ENCODE peak calls at places on chromosome 1, in seven cellular contexts. L, H, W, X, J, I and D are unnamed samples.

GRCh38 chr1:79293611-79294010 is 287.1 kb upstream of the ADGRL4 start:
- DNase-seq in L (no peak), H (no peak), W (no peak), X (peak; percentile 48), J (no peak), I (no peak), D (no peak)

GRCh38 chr1:211698161-211699026 is 23.0 kb upstream of the NEK2 start:
- DNase-seq in L (peak; percentile 69), H (peak; percentile 91), W (peak; percentile 90), X (peak; percentile 49), J (peak; percentile 12), I (no peak), D (peak; percentile 88)

GRCh38 chr1:202825748-202826147 is 15.0 kb downstream of the PCAT6 start:
- DNase-seq in L (no peak), H (no peak), W (no peak), X (no peak), J (no peak), I (no peak), D (no peak)

GRCh38 chr1:84365225-84366221 is 32.8 kb upstream of the DNASE2B start:
- DNase-seq in L (peak; percentile 99), H (peak; percentile 75), W (no peak), X (peak; percentile 96), J (peak; percentile 19), I (peak; percentile 80), D (peak; percentile 34)

GRCh38 chr1:192104852-192105251 is 53.4 kb upstream of the RGS18 start:
- DNase-seq in L (no peak), H (no peak), W (no peak), X (peak; percentile 65), J (no peak), I (no peak), D (no peak)

GRCh38 chr1:28507646-28508434 is 2.0 kb downstream of the RCC1 start:
- DNase-seq in L (no peak), H (no peak), W (no peak), X (peak; percentile 12), J (no peak), I (no peak), D (no peak)

GRCh38 chr1:62424412-62424811 is 12.4 kb upstream of the USP1 start:
- DNase-seq in L (no peak), H (no peak), W (no peak), X (peak; percentile 56), J (no peak), I (no peak), D (no peak)

GRCh38 chr1:182386980-182387379 is 4.6 kb downstream of the GLUL start:
- DNase-seq in L (no peak), H (no peak), W (no peak), X (no peak), J (no peak), I (no peak), D (no peak)

GRCh38 chr1:241934181-241934815 is 23.3 kb upstream of the BECN2 start:
- DNase-seq in L (no peak), H (no peak), W (no peak), X (peak; percentile 19), J (no peak), I (no peak), D (no peak)

GRCh38 chr1:151994956-151995355 is 1.3 kb upstream of the S100A10 start:
- DNase-seq in L (peak; percentile 88), H (no peak), W (no peak), X (peak; percentile 94), J (peak; percentile 50), I (no peak), D (peak; percentile 41)

GRCh38 chr1:244647819-244648218 is 5.1 kb upstream of the DESI2 start:
- DNase-seq in L (no peak), H (no peak), W (no peak), X (no peak), J (no peak), I (no peak), D (no peak)

GRCh38 chr1:95197616-95198252 is 36.3 kb upstream of the RWDD3 start:
- DNase-seq in L (no peak), H (no peak), W (no peak), X (peak; percentile 32), J (no peak), I (no peak), D (no peak)

GRCh38 chr1:91803847-91804545 is 82.0 kb downstream of the TGFBR3 start:
- DNase-seq in L (no peak), H (peak; percentile 64), W (peak; percentile 81), X (no peak), J (no peak), I (no peak), D (no peak)

GRCh38 chr1:18409609-18410237 is 71.0 kb upstream of the KLHDC7A start:
- DNase-seq in L (no peak), H (no peak), W (no peak), X (no peak), J (no peak), I (no peak), D (no peak)
- H3K27me3 ChIP-seq in L (no peaks in the 10 kb centered on the region), H (no peaks in the 10 kb centered on the region), W (no peaks in the 10 kb centered on the region), X (no peaks in the 10 kb centered on the region), J (no peaks in the 10 kb centered on the region), I (no peaks in the 10 kb centered on the region), D (no peaks in the 10 kb centered on the region)

GRCh38 chr1:31005617-31006166 is 59.8 kb downstream of the PUM1 start:
- DNase-seq in L (no peak), H (no peak), W (no peak), X (no peak), J (no peak), I (no peak), D (no peak)
- H3K27ac ChIP-seq in L (no peak overlapping the region), H (no peak overlapping the region), W (no peak overlapping the region), X (no peak overlapping the region), J (no peak overlapping the region), I (peak overlapping the region; percentile 15), D (no peak overlapping the region)

DNA sequence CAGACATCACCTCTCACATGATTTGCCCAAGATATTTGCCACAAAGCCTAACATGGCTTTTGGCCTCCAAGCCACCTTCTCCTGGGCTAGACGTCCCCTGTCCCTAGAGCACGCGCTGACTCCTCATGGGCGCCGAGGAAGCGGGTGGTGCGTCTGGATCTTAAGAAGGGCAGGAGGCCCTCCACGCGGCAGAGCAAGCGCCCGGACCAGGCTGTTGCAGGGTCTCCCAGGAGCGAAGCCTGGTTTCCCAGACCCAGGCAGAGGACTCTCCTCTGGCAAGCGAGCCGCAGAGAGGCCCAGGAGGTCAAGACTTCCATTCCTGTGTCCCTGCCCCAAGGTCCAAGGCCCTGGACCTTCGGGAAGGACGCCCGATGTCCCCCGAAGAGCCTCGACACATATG is 101.7 kb upstream of the TTC34 start:
- DNase-seq in L (no peak), H (no peak), W (no peak), X (no peak), J (no peak), I (no peak), D (no peak)
- H3K9me3 ChIP-seq in L (no peaks in the 10 kb centered on the region), H (no peaks in the 10 kb centered on the region), W (no peaks in the 10 kb centered on the region), X (no peaks in the 10 kb centered on the region), J (no peaks in the 10 kb centered on the region), I (peaks cover 16% of the 10 kb centered on the region), D (no peaks in the 10 kb centered on the region)

DNA sequence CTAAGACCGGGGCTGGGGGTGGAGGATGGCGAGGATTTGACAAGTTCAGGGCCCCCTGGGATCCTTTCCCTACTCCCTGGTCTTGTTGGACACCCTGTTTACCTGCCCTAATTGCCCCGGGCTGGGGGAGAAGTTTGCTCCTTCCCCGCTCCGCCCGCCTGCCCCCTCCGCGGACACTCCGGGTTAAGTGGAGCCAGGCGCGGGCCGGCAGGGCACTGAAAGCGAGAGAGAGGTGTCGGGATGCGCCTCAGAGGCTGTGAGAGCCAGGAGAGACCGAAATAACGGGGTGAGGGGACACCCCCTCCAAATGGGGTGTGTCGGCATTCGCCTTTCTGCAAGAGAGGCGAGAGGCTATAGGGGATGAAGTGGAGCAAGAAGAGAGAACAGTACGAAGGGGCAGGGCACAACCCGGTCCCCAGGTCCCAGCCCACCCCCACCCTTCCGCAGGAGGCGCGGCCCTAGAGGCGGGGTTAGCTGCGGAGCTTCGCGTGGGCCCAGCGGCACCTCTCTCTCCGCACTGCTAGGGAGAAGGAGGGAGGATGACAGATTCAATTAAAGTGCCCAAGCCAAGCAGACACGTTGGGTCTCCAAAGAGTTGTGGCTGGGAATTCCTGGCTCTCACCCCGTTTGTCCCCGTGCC is 3.8 kb downstream of the EFNA3 start:
- DNase-seq in L (no peak), H (no peak), W (no peak), X (no peak), J (no peak), I (no peak), D (peak; percentile 72)
- H3K27me3 ChIP-seq in L (no peaks in the 10 kb centered on the region), H (peaks cover 47% of the 10 kb centered on the region), W (peaks cover 46% of the 10 kb centered on the region), X (peaks cover 62% of the 10 kb centered on the region), J (peaks cover 26% of the 10 kb centered on the region), I (peaks cover 38% of the 10 kb centered on the region), D (peaks cover 23% of the 10 kb centered on the region)

DNA sequence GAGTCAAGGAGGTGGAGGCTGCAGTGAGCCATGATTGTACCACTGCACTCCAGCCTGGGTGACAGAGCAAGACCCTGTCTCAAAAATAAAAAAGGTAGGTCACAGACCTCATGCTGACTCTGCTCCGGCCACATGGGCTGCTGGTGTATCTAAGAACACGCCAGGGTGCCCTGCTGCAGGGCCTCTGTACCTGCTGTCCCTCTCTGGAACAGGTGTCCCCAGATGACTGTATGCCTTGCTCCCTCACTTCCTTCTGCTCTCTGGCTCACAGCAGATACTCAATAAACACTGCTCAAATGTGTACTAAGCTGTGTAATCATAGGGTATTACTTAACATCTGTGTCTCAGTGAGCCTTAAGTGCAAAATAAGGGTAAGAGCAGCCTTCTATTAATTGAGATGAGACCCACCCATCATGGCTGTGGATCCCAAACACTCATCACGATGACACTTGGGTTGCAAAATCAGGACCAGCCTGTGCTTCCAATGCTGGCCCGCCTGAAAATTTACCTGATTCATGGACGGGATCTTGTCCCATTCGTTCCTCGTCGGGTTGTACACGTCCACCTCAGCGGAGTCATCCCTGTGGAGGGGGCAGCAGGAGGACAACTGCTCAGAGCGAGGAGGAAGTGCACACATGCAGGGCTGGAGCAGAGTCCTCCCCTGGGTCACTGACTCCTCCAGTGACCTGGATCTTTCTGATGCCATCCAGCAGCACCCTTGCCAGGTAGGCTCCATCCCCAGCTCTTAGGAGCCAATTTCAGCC is 7.5 kb downstream of the KLHL21 start:
- DNase-seq in L (no peak), H (no peak), W (no peak), X (no peak), J (no peak), I (no peak), D (no peak)
- H3K27ac ChIP-seq in L (no peak overlapping the region), H (no peak overlapping the region), W (no peak overlapping the region), X (no peak overlapping the region), J (no peak overlapping the region), I (no peak overlapping the region), D (no peak overlapping the region)

DNA sequence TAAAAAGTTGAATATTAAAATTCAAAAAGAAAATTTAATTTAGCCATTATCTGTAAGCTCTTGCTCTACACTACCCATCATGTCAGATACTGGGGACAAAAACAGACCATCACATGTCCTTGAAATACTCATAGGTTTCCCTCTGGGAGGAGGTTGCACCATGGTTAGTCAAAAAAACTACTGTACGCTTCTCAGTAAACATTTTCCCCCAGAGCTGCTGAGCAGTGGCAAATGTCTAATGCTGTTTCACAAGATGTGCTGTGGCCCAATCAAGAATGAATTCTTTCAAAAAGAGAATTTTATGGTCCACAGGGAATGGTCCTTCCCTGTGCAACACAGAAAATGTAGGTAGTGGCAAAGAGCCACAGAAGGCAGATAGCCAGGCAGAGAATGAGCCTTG is 6.1 kb downstream of the SLC25A24 start:
- DNase-seq in L (no peak), H (no peak), W (no peak), X (no peak), J (no peak), I (no peak), D (no peak)
- H3K9me3 ChIP-seq in L (no peaks in the 10 kb centered on the region), H (peaks cover 5% of the 10 kb centered on the region), W (peaks cover 6% of the 10 kb centered on the region), X (no peaks in the 10 kb centered on the region), J (no peaks in the 10 kb centered on the region), I (no peaks in the 10 kb centered on the region), D (peaks cover 5% of the 10 kb centered on the region)

GRCh38 chr1:179583869-179584268 is 7.8 kb upstream of the TDRD5 start:
- DNase-seq in L (no peak), H (no peak), W (no peak), X (no peak), J (no peak), I (no peak), D (no peak)
- H3K27me3 ChIP-seq in L (no peaks in the 10 kb centered on the region), H (no peaks in the 10 kb centered on the region), W (peaks cover 4% of the 10 kb centered on the region), X (no peaks in the 10 kb centered on the region), J (no peaks in the 10 kb centered on the region), I (peaks cover 17% of the 10 kb centered on the region), D (no peaks in the 10 kb centered on the region)